ENCODE peak calls at places on chromosomes 12 and 14, in six cellular contexts. V is EL, U is epithelial cell of esophagus, L is mesenchymal stem cell, O is heart left ventricle, W is T-helper 9 cell. Y is an unnamed sample.

GRCh38 chr14:103726474-103726873 is 10.9 kb downstream of the ZFYVE21 start:
- DNase-seq in U (no peak), O (no peak), V (no peak), L (no peak), W (no peak), Y (no peak)

GRCh38 chr14:55921516-55921915 is 196.7 kb upstream of the PELI2 start:
- DNase-seq in O (no peak), V (no peak), L (no peak), W (no peak), U (no peak), Y (no peak)

GRCh38 chr12:124096109-124096508 is 123.1 kb downstream of the ZNF664 start:
- DNase-seq in O (no peak), U (no peak), L (no peak), W (no peak), V (no peak), Y (no peak)

GRCh38 chr14:93319494-93319893 is 13.3 kb downstream of the BTBD7 start:
- DNase-seq in L (no peak), O (no peak), V (no peak), U (no peak), W (no peak), Y (no peak)

GRCh38 chr12:107131832-107132616 is 38.7 kb upstream of the CRY1 start:
- DNase-seq in V (peak), W (no peak), L (peak), O (no peak), U (peak), Y (peak)

GRCh38 chr12:2627343-2628191 is 167.2 kb upstream of the FKBP4 start:
- DNase-seq in U (no peak), O (no peak), V (no peak), L (no peak), W (no peak), Y (no peak)

GRCh38 chr14:60753264-60754126 is 18.9 kb downstream of the MNAT1 start:
- DNase-seq in V (no peak), U (no peak), L (no peak), O (no peak), W (peak), Y (no peak)

GRCh38 chr12:43551271-43551970 is 582 bp downstream of the ADAMTS20 start:
- DNase-seq in L (peak), W (no peak), O (peak), U (no peak), V (no peak), Y (no peak)

GRCh38 chr14:99708449-99708848 is 24.4 kb downstream of the CYP46A1 start:
- DNase-seq in L (no peak), O (no peak), U (no peak), W (no peak), V (no peak), Y (no peak)

GRCh38 chr14:104424406-104425072 is 155.0 kb upstream of the C14orf180 start:
- DNase-seq in U (no peak), L (no peak), V (no peak), O (peak), W (no peak), Y (no peak)

GRCh38 chr12:19484738-19485137 is 45.4 kb downstream of the AEBP2 start:
- DNase-seq in U (no peak), V (no peak), L (no peak), O (no peak), W (no peak), Y (no peak)

GRCh38 chr12:127588224-127588623 is 678.7 kb upstream of the TMEM132C start:
- DNase-seq in W (no peak), L (peak), U (no peak), V (peak), O (no peak), Y (peak)

GRCh38 chr12:15772405-15773018 is 16.7 kb downstream of the EPS8 start:
- DNase-seq in W (no peak), L (peak), O (no peak), U (peak), V (no peak), Y (peak)

GRCh38 chr12:321606-322326 is 59.1 kb upstream of the SLC6A13 start:
- DNase-seq in O (no peak), U (peak), W (no peak), L (no peak), V (no peak), Y (peak)

GRCh38 chr14:23573384-23573783 is 5.2 kb downstream of the JPH4 start:
- DNase-seq in U (no peak), O (no peak), W (no peak), V (no peak), L (no peak), Y (no peak)

GRCh38 chr14:100472094-100472455 is 115.1 kb downstream of the BEGAIN start:
- DNase-seq in U (no peak), O (no peak), L (no peak), W (no peak), V (no peak), Y (no peak)

GRCh38 chr12:43786899-43787693 is 19.0 kb downstream of the TWF1 start:
- DNase-seq in W (no peak), O (no peak), L (no peak), V (no peak), U (no peak), Y (no peak)

GRCh38 chr12:123076604-123077297 is 74.1 kb downstream of the PITPNM2 start:
- DNase-seq in O (peak), V (peak), W (no peak), U (peak), L (no peak), Y (no peak)

GRCh38 chr12:34393086-34393820 is 371.0 kb downstream of the ALG10 start:
- DNase-seq in L (no peak), U (no peak), O (peak), V (no peak), W (no peak), Y (no peak)

GRCh38 chr12:109997393-109997792 is 1.2 kb upstream of the GIT2 start:
- DNase-seq in W (no peak), U (no peak), O (no peak), V (no peak), L (no peak), Y (no peak)

Y was measured in fibroblast of villous mesenchyme.